ENCODE peak calls at places on chromosomes 12 and 14, in five cellular contexts. U is pancreas, Q is GM23338, J is mesendoderm, H is sigmoid colon. L is an unnamed sample. For H3K36me3 and H3K27me3, the result is how much of the 10 kb centered on the place peaks cover.

GRCh38 chr12:49288412-49288853 is 6.5 kb upstream of the PRPH start:
- DNase-seq in J (peak), H (peak), U (no peak), Q (peak), L (peak)

GRCh38 chr14:73665130-73665529 is 20.3 kb downstream of the DNAL1 start:
- DNase-seq in H (no peak), U (no peak), J (peak), Q (no peak), L (no peak)

GRCh38 chr12:94074970-94075695 is 73.2 kb upstream of the PLXNC1 start:
- DNase-seq in J (peak), U (no peak), Q (peak), H (peak), L (peak)

GRCh38 chr12:70443274-70443673 is 77.2 kb downstream of the KCNMB4 start:
- DNase-seq in H (no peak), U (no peak), J (no peak), Q (no peak), L (no peak)

GRCh38 chr14:102320033-102320660 is 601 bp downstream of the ZNF839 start:
- DNase-seq in Q (peak), U (peak), H (peak), J (peak), L (no peak)

GRCh38 chr12:80257920-80258319 is 158.6 kb downstream of the OTOGL start:
- DNase-seq in H (no peak), U (no peak), J (no peak), Q (no peak), L (no peak)

GRCh38 chr12:111248221-111248620 is 120.7 kb downstream of the PHETA1 start:
- DNase-seq in Q (no peak), H (no peak), U (no peak), J (peak), L (no peak)

GRCh38 chr14:67962215-67962644 is 142.7 kb downstream of the RAD51B start:
- DNase-seq in H (no peak), J (no peak), U (no peak), Q (no peak), L (no peak)

GRCh38 chr14:61661471-61661988 is 33.8 kb upstream of the HIF1A start:
- DNase-seq in Q (no peak), J (no peak), H (no peak), U (no peak), L (no peak)

GRCh38 chr12:63124778-63125177 is 26.2 kb downstream of the AVPR1A start:
- DNase-seq in H (no peak), Q (no peak), J (no peak), U (no peak), L (no peak)

GRCh38 chr12:46472893-46473633 is 100.5 kb upstream of the SLC38A2 start:
- DNase-seq in Q (no peak), J (no peak), H (no peak), U (no peak), L (no peak)

GRCh38 chr12:25581067-25581466 is 28.0 kb upstream of the LMNTD1 start:
- DNase-seq in H (no peak), Q (no peak), J (no peak), U (no peak), L (no peak)

GRCh38 chr12:132545183-132545953 is 55.4 kb downstream of the FBRSL1 start:
- DNase-seq in J (no peak), U (no peak), Q (no peak), H (no peak), L (no peak)

GRCh38 chr12:132547207-132547740 is 57.3 kb downstream of the FBRSL1 start:
- DNase-seq in H (no peak), Q (no peak), U (no peak), J (no peak), L (peak)

GRCh38 chr12:132544498-132544897 is 54.5 kb downstream of the FBRSL1 start:
- DNase-seq in Q (no peak), J (no peak), U (no peak), H (no peak), L (no peak)

GRCh38 chr12:132546647-132547046 is 56.7 kb downstream of the FBRSL1 start:
- DNase-seq in H (no peak), Q (no peak), J (no peak), U (no peak), L (peak)

DNA sequence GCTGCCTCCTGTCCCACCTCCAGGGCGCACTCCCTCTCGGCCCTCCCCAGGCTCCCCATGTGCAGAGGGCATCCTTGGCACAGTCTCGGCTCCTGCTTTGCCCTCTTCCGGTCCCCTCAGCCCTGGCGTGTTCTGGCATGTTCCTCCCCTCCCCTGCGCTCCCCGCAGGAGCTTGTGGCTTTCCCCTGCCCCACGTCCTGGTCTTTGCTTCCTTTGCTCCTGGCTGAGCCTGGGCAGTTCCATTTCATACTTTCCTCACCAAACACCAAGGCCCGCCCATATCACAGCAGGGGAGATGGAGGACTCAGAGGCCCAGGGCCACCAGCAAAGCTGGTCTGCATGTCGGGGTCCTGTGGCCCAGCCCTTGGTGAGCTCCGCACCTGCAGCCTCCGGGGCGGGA is 56.0 kb downstream of the FBRSL1 start:
- DNase-seq in J (no peak), Q (no peak), U (no peak), H (no peak), L (peak)
- H3K36me3 ChIP-seq in J (under half), Q (under half), U (under half), H (under half), L (under half)

DNA sequence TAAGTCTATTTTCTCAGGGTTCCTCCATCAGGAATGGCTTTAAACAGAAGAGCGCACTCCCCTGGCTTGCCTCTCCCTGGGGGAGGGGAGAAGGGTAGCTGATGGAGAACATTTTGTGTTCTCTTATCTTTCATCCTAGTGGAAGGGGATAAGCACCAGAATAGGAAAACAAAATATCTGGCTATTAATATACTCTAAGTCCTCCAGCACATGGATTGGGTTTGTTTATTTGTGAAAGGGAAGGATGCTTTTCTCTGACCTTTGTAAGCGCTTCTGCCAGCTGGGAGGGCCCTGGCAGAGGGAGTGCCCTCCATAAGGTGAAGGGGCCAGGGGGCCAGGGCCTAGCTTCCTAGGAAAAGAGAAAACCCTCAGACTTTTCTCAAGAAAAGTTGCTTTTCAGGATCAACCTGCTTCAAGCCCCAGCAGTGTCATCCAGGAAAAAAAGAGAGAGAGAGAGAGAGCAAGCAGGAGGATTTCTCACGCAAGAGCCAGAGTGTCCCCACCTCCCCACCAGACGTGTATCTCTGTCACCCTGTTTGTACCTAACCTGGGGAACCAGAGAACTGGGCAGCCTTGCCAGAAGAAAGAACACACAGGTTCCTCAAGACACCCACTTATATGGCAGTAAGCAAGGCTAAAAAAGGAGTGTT is 34.2 kb upstream of the ATP2A2 start:
- DNase-seq in J (no peak), U (no peak), H (no peak), Q (no peak), L (no peak)
- H3K4me3 ChIP-seq in J (no peak), U (no peak), H (no peak), Q (no peak), L (no peak)

DNA sequence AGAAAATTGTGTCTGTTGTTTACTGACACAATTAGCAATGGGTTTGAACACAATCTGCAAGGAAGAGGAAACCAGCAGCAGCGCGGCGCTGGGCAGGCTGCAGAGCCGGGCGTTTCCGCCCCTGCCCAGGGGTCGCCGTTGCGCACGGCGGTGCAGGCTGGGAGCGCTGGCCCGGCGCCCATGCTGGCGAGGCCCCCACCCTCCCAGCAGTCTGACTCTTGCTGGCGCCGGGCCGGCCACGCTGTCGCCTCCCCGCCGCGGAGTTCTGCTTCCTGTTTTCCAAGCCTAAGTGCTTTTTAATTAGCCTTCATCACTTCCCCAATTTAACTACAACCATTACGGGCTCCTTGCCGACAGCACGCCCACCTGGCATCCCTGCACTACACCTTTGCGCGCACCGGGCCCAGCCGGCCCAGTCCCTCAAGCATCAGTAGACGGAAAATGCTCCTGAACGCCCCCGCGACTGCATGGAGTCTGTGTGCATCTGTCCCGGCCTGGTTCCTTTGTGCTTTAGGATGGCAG is 212.1 kb downstream of the GXYLT1 start:
- DNase-seq in H (peak), U (no peak), J (peak), Q (peak), L (peak)
- H3K27me3 ChIP-seq in H (under half), U (under half), J (under half), Q (half or more), L (under half)

GRCh38 chr14:72155379-72155993 is 223.3 kb downstream of the RGS6 start:
- DNase-seq in Q (no peak), H (no peak), U (no peak), J (no peak), L (no peak)

DNA sequence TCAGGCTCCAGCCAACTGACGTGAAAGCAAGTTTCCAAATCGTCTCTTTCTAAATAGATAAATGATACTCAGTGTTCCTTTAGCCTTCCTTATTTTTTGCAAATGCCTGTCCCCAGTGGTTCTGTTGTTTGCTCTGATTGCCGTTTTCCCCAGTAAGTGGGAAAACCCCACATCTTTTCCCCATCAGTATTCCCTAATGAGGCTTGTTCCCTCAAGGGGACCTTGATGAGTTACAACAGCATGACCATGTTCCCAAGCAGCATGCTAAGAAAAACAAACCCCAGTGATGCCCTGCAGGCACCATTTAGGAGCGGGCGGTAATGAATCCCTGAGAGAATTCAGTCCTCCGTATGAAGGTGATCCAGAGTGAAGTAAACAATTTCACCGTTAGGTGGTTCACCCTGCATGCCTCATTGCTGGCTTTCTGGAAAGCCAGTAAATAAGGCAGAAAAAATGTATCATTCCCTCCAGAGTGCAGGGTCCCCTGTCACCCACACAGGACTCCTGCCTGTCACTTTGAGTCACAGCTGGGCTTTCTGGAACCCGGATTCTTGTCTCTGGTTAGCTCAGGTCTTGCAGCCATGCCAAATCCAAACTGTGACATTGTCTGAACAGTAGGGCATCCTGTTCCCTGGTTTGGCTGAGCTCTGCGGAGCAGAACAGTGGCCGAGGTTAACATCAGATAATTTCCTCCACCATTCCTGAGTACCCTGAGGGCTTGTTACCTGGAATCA is 222.6 kb downstream of the RGS6 start:
- DNase-seq in H (no peak), J (no peak), Q (no peak), U (no peak), L (no peak)
- H3K36me3 ChIP-seq in H (under half), J (under half), Q (under half), U (under half), L (under half)

GRCh38 chr12:92194566-92194965 is 48.9 kb upstream of the BTG1 start:
- DNase-seq in J (no peak), H (no peak), U (no peak), Q (peak), L (no peak)

GRCh38 chr12:92196368-92196767 is 50.7 kb upstream of the BTG1 start:
- DNase-seq in J (no peak), H (no peak), Q (no peak), U (no peak), L (no peak)

GRCh38 chr12:92197815-92198214 is 52.2 kb upstream of the BTG1 start:
- DNase-seq in U (no peak), H (no peak), J (no peak), Q (no peak), L (no peak)

GRCh38 chr12:92199846-92200576 is 54.4 kb upstream of the BTG1 start:
- DNase-seq in U (no peak), H (no peak), J (no peak), Q (no peak), L (no peak)
- H3K4me3 ChIP-seq in U (no peak), H (no peak), J (no peak), Q (no peak), L (no peak)

DNA sequence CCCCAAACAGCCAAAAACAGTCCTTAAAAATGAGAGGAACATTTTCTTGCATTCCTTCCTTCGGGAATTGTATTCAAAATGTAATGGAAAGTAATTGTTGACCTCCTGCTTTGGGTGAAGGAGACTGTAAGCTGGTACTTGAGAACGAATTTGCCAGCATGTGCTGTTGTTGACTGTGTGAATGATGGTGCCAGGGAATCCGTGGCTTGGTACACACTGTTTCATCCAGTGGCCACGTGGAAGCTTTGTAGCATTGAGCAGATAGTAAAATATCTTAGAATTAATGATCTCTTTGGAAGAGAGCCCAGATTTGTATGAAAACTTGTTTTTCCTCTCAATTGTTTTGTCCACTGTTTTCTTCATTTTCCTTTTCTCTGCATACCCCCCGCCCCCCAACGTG is 1.7 kb downstream of the ASCL4 start:
- DNase-seq in Q (no peak), U (no peak), J (no peak), H (no peak), L (no peak)
- H3K27me3 ChIP-seq in Q (half or more), U (under half), J (under half), H (under half), L (half or more)

DNA sequence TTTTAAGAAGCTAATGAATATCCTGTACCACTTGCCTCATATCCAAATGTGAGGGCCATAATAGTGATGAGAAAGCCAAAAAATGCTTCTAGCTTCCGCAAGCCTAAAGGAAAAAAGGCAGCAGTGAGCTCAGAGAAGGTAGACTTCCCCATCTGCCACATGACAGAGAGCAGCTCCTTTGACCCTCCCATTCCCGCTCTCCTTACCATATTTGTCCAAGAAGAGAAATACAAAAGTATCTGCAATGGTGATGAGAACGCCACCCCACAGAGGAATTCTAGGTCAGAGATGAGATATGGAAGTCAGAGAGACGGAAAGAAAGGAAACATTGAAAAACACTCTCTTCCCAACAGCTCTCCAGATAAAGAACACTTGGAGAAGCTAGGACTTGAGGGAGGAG is 27.0 kb downstream of the SLC11A2 start:
- DNase-seq in H (no peak), U (no peak), Q (no peak), J (no peak), L (no peak)
- H3K36me3 ChIP-seq in H (under half), U (under half), Q (under half), J (under half), L (under half)

DNA sequence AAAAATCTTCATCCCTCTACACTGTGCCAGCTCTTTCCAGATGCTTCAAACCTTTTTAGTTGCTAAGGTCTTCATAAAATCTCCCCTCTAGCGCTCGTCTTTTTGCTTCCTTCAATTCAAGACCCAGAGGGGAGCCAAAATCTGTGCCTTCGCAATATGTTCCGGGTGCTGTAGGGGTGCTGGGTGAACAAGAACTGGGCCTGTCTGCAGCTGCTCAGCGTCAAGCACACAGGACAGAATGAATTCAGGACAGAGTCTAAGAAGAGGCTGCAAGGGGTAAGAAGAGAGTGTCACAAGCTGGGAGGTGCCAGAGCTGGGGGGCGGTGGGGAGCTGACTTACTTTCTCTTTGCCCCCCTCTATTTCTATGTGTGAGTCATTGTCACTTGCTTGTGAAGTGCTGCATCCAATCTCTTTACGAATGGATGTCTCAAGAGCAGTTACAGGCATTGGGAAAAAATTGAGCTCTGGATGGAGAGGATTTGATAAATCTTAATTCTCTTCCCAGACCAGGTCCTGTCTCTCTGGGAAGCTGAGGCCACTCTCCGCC is 91.1 kb downstream of the TSPAN9 start:
- DNase-seq in U (no peak), J (no peak), H (no peak), Q (no peak), L (no peak)
- H3K4me3 ChIP-seq in U (no peak), J (no peak), H (no peak), Q (no peak), L (no peak)

GRCh38 chr12:114443607-114444421 is 37.9 kb upstream of the TBX5 start:
- DNase-seq in H (no peak), U (no peak), J (no peak), Q (peak), L (peak)

GRCh38 chr12:114439833-114440449 is 34.0 kb upstream of the TBX5 start:
- DNase-seq in H (no peak), J (no peak), U (no peak), Q (peak), L (peak)

GRCh38 chr12:114439306-114439705 is 33.4 kb upstream of the TBX5 start:
- DNase-seq in U (no peak), Q (peak), H (no peak), J (no peak), L (peak)

GRCh38 chr12:114438635-114439256 is 32.8 kb upstream of the TBX5 start:
- DNase-seq in J (no peak), U (no peak), H (no peak), Q (no peak), L (no peak)

DNA sequence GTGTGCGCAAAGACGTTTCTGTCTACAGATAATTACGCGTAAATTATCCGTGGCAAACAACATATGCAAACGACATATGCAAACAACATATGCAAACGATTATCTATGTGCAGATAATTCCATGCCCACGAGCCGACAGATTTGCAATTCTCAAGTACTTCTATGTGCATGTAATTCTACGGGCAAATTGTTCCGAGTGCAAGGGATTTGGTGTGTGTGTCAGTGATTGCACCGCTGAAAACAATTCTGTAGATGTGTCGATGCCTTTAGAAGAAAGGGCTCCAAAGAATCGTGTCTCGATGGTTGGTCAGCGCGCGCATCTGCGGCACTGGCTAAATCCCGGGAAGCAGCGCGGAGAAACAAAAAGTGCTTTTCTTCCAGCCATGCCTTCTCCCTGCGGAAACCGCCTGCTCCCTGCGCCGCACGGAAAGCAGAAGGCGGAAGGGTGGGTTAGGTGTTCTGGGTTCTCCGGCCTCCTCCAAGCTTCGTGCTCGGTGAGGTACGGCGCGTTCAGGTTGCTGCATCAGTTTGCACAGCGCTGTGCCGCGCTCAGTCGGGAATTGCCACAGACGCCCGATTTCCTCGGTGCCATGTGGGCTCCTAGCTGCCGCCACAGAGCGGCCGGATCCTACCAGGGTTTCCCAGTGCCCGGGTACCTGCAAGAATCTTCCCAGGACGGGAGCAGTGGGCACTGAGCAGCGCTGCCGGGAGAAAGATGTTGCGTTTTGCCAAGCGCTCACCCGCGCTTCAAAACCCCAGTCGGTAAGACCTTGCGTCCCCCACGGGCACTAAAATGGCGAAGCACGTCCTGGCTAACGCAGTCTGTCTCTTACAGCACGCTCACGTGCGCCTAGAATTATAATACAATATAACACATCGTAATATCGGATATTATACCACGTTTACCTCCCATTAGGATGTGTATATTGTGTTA is 34.8 kb upstream of the TBX5 start:
- DNase-seq in Q (peak), H (no peak), J (peak), U (no peak), L (peak)
- H3K27me3 ChIP-seq in Q (half or more), H (under half), J (half or more), U (under half), L (half or more)

L was measured in H7.